ENCODE peak calls at places on chromosome 12, in four cellular contexts. W is astrocyte of the cerebellum, Y is coronary artery, P is PC-9. G is an unnamed sample.

GRCh38 chr12:63937381-63938168 is 93.1 kb downstream of the SRGAP1 start:
- DNase-seq in W (no peak), P (no peak), Y (no peak), G (no peak)

GRCh38 chr12:7609480-7609879 is 56.2 kb downstream of the APOBEC1 start:
- DNase-seq in W (no peak), P (no peak), Y (no peak), G (no peak)

GRCh38 chr12:62841841-62842240 is 93.1 kb downstream of the PPM1H start:
- DNase-seq in P (no peak), W (no peak), Y (no peak), G (no peak)

GRCh38 chr12:57236224-57236924 is 6.9 kb downstream of the SHMT2 start:
- DNase-seq in W (no peak), P (no peak), Y (no peak), G (no peak)

GRCh38 chr12:104578453-104578852 is 121.7 kb downstream of the CHST11 start:
- DNase-seq in W (peak), Y (no peak), P (no peak), G (peak)

GRCh38 chr12:64675795-64676194 is 65.5 kb downstream of the RASSF3 start:
- DNase-seq in W (no peak), Y (peak), P (peak), G (no peak)

GRCh38 chr12:130667421-130667960 is 48.6 kb downstream of the RIMBP2 start:
- DNase-seq in P (no peak), Y (no peak), W (no peak), G (no peak)

GRCh38 chr12:131194166-131194565 is 240.5 kb downstream of the ADGRD1 start:
- DNase-seq in W (no peak), P (no peak), Y (peak), G (no peak)

GRCh38 chr12:2248901-2249381 is 196.2 kb downstream of the CACNA1C start:
- DNase-seq in Y (no peak), W (no peak), P (no peak), G (no peak)

GRCh38 chr12:8593246-8593645 is 19.4 kb downstream of the AICDA start:
- DNase-seq in Y (no peak), P (no peak), W (no peak), G (no peak)

GRCh38 chr12:94941440-94941862 is 62.0 kb downstream of the NDUFA12 start:
- DNase-seq in Y (peak), P (no peak), W (no peak), G (no peak)

GRCh38 chr12:5684989-5685388 is 253.1 kb downstream of the NTF3 start:
- DNase-seq in P (no peak), W (no peak), Y (no peak), G (no peak)

GRCh38 chr12:89856431-89856830 is 147.8 kb upstream of the ATP2B1 start:
- DNase-seq in W (peak), P (no peak), Y (no peak), G (peak)

GRCh38 chr12:2999265-2999841 is 40.2 kb downstream of the TEAD4 start:
- DNase-seq in Y (no peak), W (no peak), P (no peak), G (no peak)

GRCh38 chr12:96803969-96804368 is 103.1 kb upstream of the NEDD1 start:
- DNase-seq in Y (no peak), P (no peak), W (no peak), G (no peak)

GRCh38 chr12:107131832-107132616 is 38.7 kb upstream of the CRY1 start:
- DNase-seq in W (peak), P (peak), Y (no peak), G (peak)

GRCh38 chr12:94329366-94329765 is 130.3 kb downstream of the CEP83 start:
- DNase-seq in W (no peak), Y (no peak), P (no peak), G (no peak)

GRCh38 chr12:58564721-58565120 is 355.6 kb downstream of the LRIG3 start:
- DNase-seq in Y (no peak), W (no peak), P (no peak), G (no peak)

GRCh38 chr12:91777268-91777997 is 368.2 kb downstream of the BTG1 start:
- DNase-seq in W (no peak), Y (no peak), P (peak), G (no peak)

GRCh38 chr12:91781114-91781513 is 364.5 kb downstream of the BTG1 start:
- DNase-seq in Y (no peak), W (peak), P (no peak), G (no peak)

GRCh38 chr12:91778091-91778819 is 367.4 kb downstream of the BTG1 start:
- DNase-seq in P (no peak), W (no peak), Y (no peak), G (no peak)

GRCh38 chr12:91774471-91774921 is 371.1 kb downstream of the BTG1 start:
- DNase-seq in P (no peak), W (peak), Y (no peak), G (peak)

DNA sequence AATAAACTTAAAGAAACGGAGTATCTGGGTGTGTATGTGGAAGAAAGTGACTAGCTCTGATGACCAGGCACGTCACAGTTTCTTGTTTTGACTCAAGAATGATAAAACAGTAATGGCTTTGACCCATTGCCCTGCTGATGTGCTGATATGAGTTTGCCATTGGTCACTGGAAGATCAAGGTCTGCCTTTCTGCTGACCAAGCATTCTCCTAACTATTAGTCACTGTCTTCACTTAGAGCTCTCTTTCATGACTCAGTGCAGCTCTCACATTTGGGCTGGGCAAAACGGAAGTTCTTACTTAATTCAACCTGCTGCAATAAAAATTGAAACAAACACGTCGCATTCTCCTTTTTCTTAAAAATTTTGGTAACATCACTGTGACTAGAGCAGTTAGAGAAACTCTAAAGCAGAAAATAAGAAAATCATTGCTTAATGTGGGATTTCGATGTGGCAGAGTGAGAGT is 366.7 kb downstream of the BTG1 start:
- DNase-seq in Y (no peak), P (peak), W (peak), G (peak)
- H3K4me3 ChIP-seq in Y (no peak), P (peak), W (no peak), G (no peak)

DNA sequence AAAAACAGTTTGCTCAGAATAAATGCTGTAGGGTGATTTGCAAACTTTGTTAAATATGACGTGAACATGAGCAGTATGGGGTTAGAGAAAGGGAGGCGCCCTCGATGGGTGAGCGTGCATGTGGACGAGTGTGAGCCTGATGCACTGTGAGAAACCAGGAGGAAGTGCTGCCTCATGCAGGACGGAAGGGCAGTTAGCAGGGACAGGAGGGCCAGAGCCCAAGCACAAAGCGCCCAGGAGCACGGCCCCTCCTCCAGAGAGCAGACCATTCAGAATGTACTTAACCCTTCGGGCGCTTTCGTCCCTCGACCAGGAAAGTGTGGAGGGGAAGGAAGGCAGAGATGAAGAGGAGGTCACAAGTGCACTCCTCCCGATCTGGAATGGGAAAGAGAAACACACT is 44.9 kb downstream of the TCHP start:
- DNase-seq in Y (no peak), W (no peak), P (no peak), G (no peak)
- TF ChIP-seq CTCF in Y (no peak), W (no peak), P (no peak), G (no peak)

DNA sequence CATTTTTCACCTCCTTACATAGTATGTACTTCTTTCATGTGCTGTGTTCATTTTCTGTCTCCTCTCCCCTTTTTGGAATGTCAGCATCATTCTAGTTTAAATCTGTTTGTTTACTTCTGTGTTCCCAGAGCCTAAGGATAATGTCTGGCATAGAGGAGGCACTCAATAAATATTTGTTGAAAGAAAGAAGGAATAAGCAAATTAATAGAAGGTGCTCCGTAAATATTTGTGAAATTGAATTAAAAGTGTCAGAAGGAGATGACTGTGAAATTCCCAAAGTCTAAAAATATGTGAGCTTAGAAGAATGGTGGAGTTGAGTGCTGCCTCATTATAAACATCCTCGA is 3.3 kb upstream of the CDKN1B start:
- DNase-seq in W (no peak), P (no peak), Y (no peak), G (no peak)
- H3K4me3 ChIP-seq in W (peak), P (no peak), Y (peak), G (peak)

GRCh38 chr12:121803861-121804416 is at the start of gene SETD1B:
- DNase-seq in P (no peak), W (no peak), Y (no peak), G (no peak)

GRCh38 chr12:121802843-121803698 is 738 bp upstream of the SETD1B start:
- DNase-seq in W (peak), P (peak), Y (peak), G (peak)

GRCh38 chr12:121805171-121805687 is 1.4 kb downstream of the SETD1B start:
- DNase-seq in P (no peak), Y (no peak), W (no peak), G (no peak)

GRCh38 chr12:121805800-121806555 is 2.2 kb downstream of the SETD1B start:
- DNase-seq in P (no peak), W (no peak), Y (no peak), G (no peak)

GRCh38 chr12:121804417-121805111 is 755 bp downstream of the SETD1B start:
- DNase-seq in W (no peak), P (no peak), Y (no peak), G (no peak)
- TF ChIP-seq CTCF in W (no peak), P (no peak), Y (no peak), G (no peak)

GRCh38 chr12:53100466-53101151 is 2.7 kb upstream of the SOAT2 start:
- DNase-seq in Y (peak), W (no peak), P (no peak), G (no peak)

GRCh38 chr12:53097564-53098353 is at the start of gene IGFBP6:
- DNase-seq in W (no peak), Y (no peak), P (no peak), G (no peak)

GRCh38 chr12:53098354-53098981 is 1.0 kb downstream of the IGFBP6 start:
- DNase-seq in W (no peak), Y (peak), P (peak), G (no peak)

GRCh38 chr12:53097207-53097563 is 282 bp upstream of the IGFBP6 start:
- DNase-seq in P (no peak), W (no peak), Y (no peak), G (no peak)

DNA sequence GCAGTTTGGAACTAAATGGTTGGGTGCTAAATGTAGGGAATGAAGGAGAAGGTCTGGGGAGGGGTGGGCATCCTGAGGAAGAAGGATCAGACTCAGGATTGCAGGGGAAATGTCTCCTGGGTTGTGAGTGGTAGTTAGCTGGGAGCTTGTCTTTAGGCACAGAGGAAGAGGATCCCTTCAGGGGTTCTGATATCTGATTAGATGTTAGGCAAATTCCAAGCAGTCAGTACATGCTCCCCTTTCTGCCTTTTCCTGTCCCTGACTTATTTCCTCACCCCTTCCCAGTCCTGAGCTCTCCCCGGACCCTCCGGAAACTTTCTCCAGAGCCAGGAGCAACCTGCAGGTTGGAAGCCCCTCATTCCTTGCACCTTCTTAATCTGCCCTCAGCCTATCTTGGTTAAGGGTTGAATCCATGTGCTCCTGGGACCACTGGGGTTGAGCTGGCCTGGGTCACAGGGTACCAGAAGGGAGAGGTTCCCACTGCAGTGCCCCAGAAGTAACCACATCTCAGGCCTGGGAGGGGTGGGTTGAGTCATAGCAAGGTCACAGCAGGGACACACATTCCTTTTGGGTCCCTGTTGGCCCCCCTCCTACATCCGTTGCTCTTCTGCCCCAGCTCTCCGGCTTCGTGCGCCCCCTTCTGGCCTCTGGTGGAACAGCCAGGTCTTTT is 1.6 kb downstream of the IGFBP6 start:
- DNase-seq in W (peak), Y (peak), P (peak), G (peak)
- H3K4me3 ChIP-seq in W (peak), Y (peak), P (peak), G (peak)

GRCh38 chr12:52984136-52984535 is 22.1 kb upstream of the EIF4B start:
- DNase-seq in W (no peak), Y (no peak), P (peak), G (no peak)
- TF ChIP-seq CTCF in W (no peak), Y (no peak), P (peak), G (no peak)

DNA sequence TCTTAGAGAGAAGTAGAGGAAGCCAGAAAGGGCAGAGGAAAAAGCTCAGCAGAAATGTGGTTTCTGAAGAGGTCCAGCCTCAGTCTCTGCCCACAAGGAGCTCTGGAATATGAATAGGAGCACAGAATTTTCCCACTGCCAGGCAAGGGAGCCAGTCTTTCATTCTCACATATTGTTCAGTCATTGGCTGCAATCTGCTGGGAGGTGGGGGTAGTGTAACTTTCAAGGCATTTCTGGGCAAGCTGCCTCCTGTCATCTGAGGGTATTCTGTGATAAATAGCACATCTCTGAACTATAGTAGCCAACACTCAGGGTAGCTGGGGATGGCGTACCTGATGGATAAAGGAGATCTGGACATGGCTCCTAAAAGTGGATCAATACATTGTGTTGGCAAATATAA is 127.2 kb downstream of the LRRK2 start:
- DNase-seq in P (no peak), W (no peak), Y (no peak), G (no peak)
- H3K4me3 ChIP-seq in P (no peak), W (no peak), Y (no peak), G (no peak)

GRCh38 chr12:21662122-21662792 is 4.6 kb upstream of the LDHB start:
- DNase-seq in W (no peak), P (no peak), Y (no peak), G (no peak)

GRCh38 chr12:21665816-21666215 is 8.2 kb upstream of the LDHB start:
- DNase-seq in Y (no peak), P (no peak), W (no peak), G (no peak)

GRCh38 chr12:21672151-21672550 is 14.5 kb upstream of the LDHB start:
- DNase-seq in W (no peak), Y (no peak), P (peak), G (no peak)

GRCh38 chr12:21666722-21667121 is 9.1 kb upstream of the LDHB start:
- DNase-seq in P (no peak), W (no peak), Y (no peak), G (no peak)
- TF ChIP-seq CTCF in P (no peak), W (no peak), Y (no peak), G (no peak)

G was measured in HFF-Myc.